ENCODE peak calls at places on chromosome 9, in ten cellular contexts. Q is Right ventricle myocardium inferior, G is thyroid gland, J is cerebellum, D is mammary epithelial cell, E is iPS-NIHi11, Y is epithelial cell of esophagus, F is endothelial cell, U is heart right ventricle, X is fibroblast of the conjunctiva. A is an unnamed sample.

GRCh38 chr9:129166962-129167557 is 11.0 kb downstream of the IER5L start:
- DNase-seq in J (no peak), Q (peak; percentile 78), D (peak; percentile 89), G (peak; percentile 93), F (no peak), U (peak; percentile 66), Y (peak; percentile 95), E (peak; percentile 87), X (peak; percentile 51), A (no peak)

GRCh38 chr9:79220666-79221065 is 351.1 kb upstream of the TLE4 start:
- DNase-seq in Q (no peak), G (no peak), F (no peak), J (no peak), X (no peak), E (no peak), U (no peak), D (no peak), Y (no peak), A (no peak)

GRCh38 chr9:841371-842209 is at the start of gene DMRT1:
- DNase-seq in Q (no peak), Y (peak; percentile 17), F (peak; percentile 8), U (no peak), G (peak; percentile 76), J (no peak), E (peak; percentile 68), X (no peak), D (no peak), A (no peak)

GRCh38 chr9:124735121-124735520 is 36.0 kb downstream of the NR6A1 start:
- DNase-seq in X (no peak), Q (no peak), D (peak; percentile 67), U (no peak), G (no peak), J (no peak), F (no peak), Y (peak; percentile 66), E (no peak), A (no peak)

GRCh38 chr9:136927343-136928261 is 16.9 kb downstream of the FBXW5 start:
- DNase-seq in X (no peak), E (no peak), D (no peak), F (no peak), J (no peak), Y (no peak), G (no peak), Q (no peak), U (no peak), A (no peak)

GRCh38 chr9:16417101-16417500 is 453.4 kb downstream of the BNC2 start:
- DNase-seq in E (no peak), X (peak; percentile 81), G (no peak), D (peak; percentile 74), J (no peak), U (no peak), Q (no peak), F (no peak), Y (peak; percentile 45), A (no peak)

GRCh38 chr9:113957778-113958430 is 81.8 kb downstream of the ZNF618 start:
- DNase-seq in J (no peak), X (peak; percentile 66), E (no peak), G (no peak), Q (no peak), F (no peak), Y (peak; percentile 80), D (peak; percentile 75), U (no peak), A (no peak)

GRCh38 chr9:15211160-15211993 is 95.6 kb downstream of the TTC39B start:
- DNase-seq in D (peak; percentile 52), X (peak; percentile 67), E (peak; percentile 67), J (peak; percentile 63), G (peak; percentile 69), Q (no peak), F (peak; percentile 78), Y (peak; percentile 75), U (no peak), A (no peak)

GRCh38 chr9:36974731-36975130 is 59.3 kb downstream of the PAX5 start:
- DNase-seq in E (no peak), G (no peak), X (no peak), U (no peak), J (no peak), Q (no peak), D (no peak), Y (no peak), F (no peak), A (no peak)

GRCh38 chr9:108443741-108444140 is 412.0 kb downstream of the ACTL7B start:
- DNase-seq in Y (peak; percentile 56), D (peak; percentile 48), G (no peak), U (no peak), E (no peak), X (peak; percentile 49), Q (no peak), F (no peak), J (no peak), A (no peak)

GRCh38 chr9:83106272-83106671 is 43.3 kb upstream of the RASEF start:
- DNase-seq in F (no peak), D (no peak), J (no peak), Y (no peak), E (no peak), U (no peak), Q (no peak), X (no peak), G (no peak), A (no peak)

GRCh38 chr9:81804306-81804705 is 115.0 kb upstream of the TLE1 start:
- DNase-seq in Y (no peak), F (no peak), G (no peak), D (no peak), X (no peak), Q (no peak), E (no peak), U (no peak), J (no peak), A (no peak)

GRCh38 chr9:133207540-133208170 is 1.4 kb downstream of the OBP2B start:
- DNase-seq in X (no peak), Y (no peak), E (no peak), Q (no peak), D (no peak), U (no peak), G (no peak), F (no peak), J (no peak), A (no peak)

GRCh38 chr9:16640649-16641048 is 229.8 kb downstream of the BNC2 start:
- DNase-seq in D (no peak), Y (no peak), J (no peak), E (no peak), Q (no peak), X (no peak), G (no peak), U (no peak), F (no peak), A (no peak)

GRCh38 chr9:70639853-70640814 is 225.7 kb upstream of the KLF9 start:
- DNase-seq in D (peak; percentile 32), J (peak; percentile 73), G (no peak), U (no peak), F (peak; percentile 29), X (peak; percentile 42), E (peak; percentile 39), Y (peak; percentile 67), Q (no peak), A (peak; percentile 18)

GRCh38 chr9:113650207-113651131 is 186.9 kb downstream of the RGS3 start:
- DNase-seq in X (no peak), E (peak; percentile 72), J (no peak), U (no peak), Y (peak; percentile 65), D (peak; percentile 20), F (peak; percentile 55), Q (no peak), G (peak; percentile 62), A (no peak)

GRCh38 chr9:117334101-117334500 is 80.8 kb downstream of the ASTN2 start:
- DNase-seq in U (no peak), Y (no peak), G (no peak), J (no peak), E (peak; percentile 44), X (no peak), D (no peak), F (no peak), Q (no peak), A (no peak)

GRCh38 chr9:16445141-16445920 is 425.1 kb downstream of the BNC2 start:
- DNase-seq in Q (no peak), X (no peak), D (peak; percentile 80), G (no peak), E (no peak), J (no peak), Y (peak; percentile 89), F (no peak), U (no peak), A (no peak)

GRCh38 chr9:71648453-71648852 is 119.9 kb downstream of the CEMIP2 start:
- DNase-seq in X (no peak), G (no peak), F (no peak), D (no peak), U (no peak), Y (no peak), E (no peak), J (no peak), Q (no peak), A (no peak)

GRCh38 chr9:130943226-130943625 is 4.2 kb upstream of the FIBCD1 start:
- DNase-seq in D (no peak), E (no peak), U (no peak), F (no peak), X (no peak), Y (no peak), Q (peak; percentile 46), G (no peak), J (no peak), A (no peak)

GRCh38 chr9:29439961-29440360 is 1866.7 kb upstream of the C9orf72 start:
- DNase-seq in X (peak; percentile 3), J (no peak), Y (peak; percentile 58), E (no peak), G (no peak), F (no peak), U (no peak), Q (no peak), D (no peak), A (no peak)

GRCh38 chr9:131129183-131129582 is 3.8 kb downstream of the NUP214 start:
- DNase-seq in E (no peak), U (no peak), F (no peak), Y (no peak), Q (no peak), G (no peak), X (no peak), J (no peak), D (no peak), A (no peak)

GRCh38 chr9:96553070-96553469 is 66.6 kb downstream of the CDC14B start:
- DNase-seq in D (peak; percentile 73), E (no peak), F (no peak), Q (no peak), J (no peak), G (no peak), Y (peak; percentile 68), U (no peak), X (peak; percentile 69), A (no peak)

GRCh38 chr9:135051316-135052038 is 36.0 kb upstream of the OLFM1 start:
- DNase-seq in D (no peak), E (no peak), U (no peak), X (no peak), Y (no peak), Q (no peak), J (no peak), G (no peak), F (no peak), A (no peak)

GRCh38 chr9:136703231-136703870 is 9.0 kb upstream of the DIPK1B start:
- DNase-seq in D (no peak), E (no peak), J (no peak), X (no peak), U (no peak), Y (no peak), Q (no peak), G (no peak), F (no peak), A (no peak)

GRCh38 chr9:125694478-125694877 is 12.5 kb downstream of the MAPKAP1 start:
- DNase-seq in X (no peak), Q (no peak), Y (no peak), D (no peak), G (no peak), U (no peak), E (no peak), J (no peak), F (no peak), A (no peak)

GRCh38 chr9:12666813-12667212 is 26.4 kb upstream of the TYRP1 start:
- DNase-seq in Y (no peak), E (no peak), J (no peak), X (no peak), G (no peak), D (no peak), U (no peak), F (no peak), Q (no peak), A (no peak)

GRCh38 chr9:128634111-128634510 is 22.5 kb downstream of the DYNC2I2 start:
- DNase-seq in G (no peak), X (no peak), J (no peak), D (no peak), Q (no peak), U (no peak), F (no peak), Y (no peak), E (no peak), A (no peak)

A was measured in occipital lobe.